ENCODE peak calls at places on chromosome 11, in four cellular contexts. One of them, this sample, is unnamed.

GRCh38 chr11:58774164-58774593 is 42.4 kb upstream of the GLYAT start:
- DNase-seq in K562: no peak
- DNase-seq in HepG2: no peak
- DNase-seq in HCT116: no peak
- DNase-seq in this sample: no peak

GRCh38 chr11:119774180-119774763 is 45.3 kb upstream of the NECTIN1 start:
- DNase-seq in K562: no peak
- DNase-seq in HCT116: no peak
- DNase-seq in HepG2: peak; percentile 16
- DNase-seq in this sample: no peak

GRCh38 chr11:5280582-5281102 is 10.9 kb upstream of the HBE1 start:
- DNase-seq in HepG2: peak; percentile 44
- DNase-seq in K562: peak; percentile 92
- DNase-seq in HCT116: peak; percentile 97
- DNase-seq in this sample: peak; percentile 100

GRCh38 chr11:75925785-75926164 is 110.8 kb downstream of the UVRAG start:
- DNase-seq in K562: no peak
- DNase-seq in HCT116: no peak
- DNase-seq in HepG2: no peak
- DNase-seq in this sample: no peak

GRCh38 chr11:118488480-118489109 is 38.7 kb upstream of the TTC36 start:
- DNase-seq in K562: peak; percentile 67
- DNase-seq in HCT116: peak; percentile 59
- DNase-seq in HepG2: peak; percentile 68
- DNase-seq in this sample: peak; percentile 59

GRCh38 chr11:122563761-122564160 is 91.8 kb upstream of the UBASH3B start:
- DNase-seq in HCT116: no peak
- DNase-seq in K562: no peak
- DNase-seq in HepG2: no peak
- DNase-seq in this sample: no peak

GRCh38 chr11:128511712-128512111 is 75.6 kb downstream of the ETS1 start:
- DNase-seq in HepG2: no peak
- DNase-seq in K562: no peak
- DNase-seq in HCT116: no peak
- DNase-seq in this sample: no peak

GRCh38 chr11:15711311-15711710 is 596.6 kb downstream of the INSC start:
- DNase-seq in HCT116: no peak
- DNase-seq in HepG2: no peak
- DNase-seq in K562: no peak
- DNase-seq in this sample: no peak

GRCh38 chr11:34330653-34331052 is 27.2 kb downstream of the ABTB2 start:
- DNase-seq in HCT116: no peak
- DNase-seq in K562: no peak
- DNase-seq in HepG2: no peak
- DNase-seq in this sample: no peak
- H3K4me3 ChIP-seq in HCT116: no peak overlapping the region
- H3K4me3 ChIP-seq in K562: no peak overlapping the region
- H3K4me3 ChIP-seq in HepG2: no peak overlapping the region
- H3K4me3 ChIP-seq in this sample: no peak overlapping the region

GRCh38 chr11:87462171-87462570 is 424.4 kb downstream of the TMEM135 start:
- DNase-seq in HepG2: no peak
- DNase-seq in K562: no peak
- DNase-seq in HCT116: no peak
- DNase-seq in this sample: no peak

GRCh38 chr11:87466228-87466627 is 428.5 kb downstream of the TMEM135 start:
- DNase-seq in HCT116: no peak
- DNase-seq in HepG2: no peak
- DNase-seq in K562: no peak
- DNase-seq in this sample: no peak

GRCh38 chr11:87460842-87461637 is 423.3 kb downstream of the TMEM135 start:
- DNase-seq in K562: no peak
- DNase-seq in HCT116: no peak
- DNase-seq in HepG2: no peak
- DNase-seq in this sample: no peak

GRCh38 chr11:87460269-87460668 is 422.5 kb downstream of the TMEM135 start:
- DNase-seq in K562: no peak
- DNase-seq in HCT116: no peak
- DNase-seq in HepG2: no peak
- DNase-seq in this sample: no peak

GRCh38 chr11:87463486-87464102 is 425.9 kb downstream of the TMEM135 start:
- DNase-seq in HCT116: peak; percentile 42
- DNase-seq in K562: peak; percentile 17
- DNase-seq in HepG2: peak; percentile 38
- DNase-seq in this sample: peak; percentile 17
- TF ChIP-seq CTCF in HCT116: peak; percentile 27
- TF ChIP-seq CTCF in K562: peak; percentile 56
- TF ChIP-seq CTCF in HepG2: peak; percentile 66
- TF ChIP-seq CTCF in this sample: peak; percentile 75

GRCh38 chr11:35030716-35031213 is 108.2 kb upstream of the CD44 start:
- DNase-seq in HepG2: no peak
- DNase-seq in HCT116: peak; percentile 87
- DNase-seq in K562: peak; percentile 54
- DNase-seq in this sample: peak; percentile 93
- TF ChIP-seq TCF7L2 in HepG2: no peak
- TF ChIP-seq TCF7L2 in HCT116: peak; percentile 26
- TF ChIP-seq TCF7L2 in K562: no peak
- TF ChIP-seq TCF7L2 in this sample: no peak

GRCh38 chr11:71283960-71284359 is 31.6 kb upstream of the SHANK2 start:
- DNase-seq in HCT116: no peak
- DNase-seq in HepG2: peak; percentile 62
- DNase-seq in K562: no peak
- DNase-seq in this sample: no peak
- H3K4me3 ChIP-seq in HCT116: no peak overlapping the region
- H3K4me3 ChIP-seq in HepG2: no peak overlapping the region
- H3K4me3 ChIP-seq in K562: no peak overlapping the region
- H3K4me3 ChIP-seq in this sample: no peak overlapping the region

GRCh38 chr11:21965221-21965620 is 227.7 kb upstream of the ANO5 start:
- DNase-seq in K562: no peak
- DNase-seq in HCT116: no peak
- DNase-seq in HepG2: no peak
- DNase-seq in this sample: no peak
- TF ChIP-seq CTCF in K562: no peak
- TF ChIP-seq CTCF in HCT116: no peak
- TF ChIP-seq CTCF in HepG2: no peak
- TF ChIP-seq CTCF in this sample: no peak

GRCh38 chr11:69101100-69101791 is 52.5 kb downstream of the TPCN2 start:
- DNase-seq in K562: peak; percentile 82
- DNase-seq in HepG2: peak; percentile 37
- DNase-seq in HCT116: peak; percentile 49
- DNase-seq in this sample: peak; percentile 67
- TF ChIP-seq TCF7L2 in K562: no peak
- TF ChIP-seq TCF7L2 in HepG2: no peak
- TF ChIP-seq TCF7L2 in HCT116: no peak
- TF ChIP-seq TCF7L2 in this sample: no peak

GRCh38 chr11:14275081-14275480 is 83.9 kb downstream of the RRAS2 start:
- DNase-seq in K562: no peak
- DNase-seq in HCT116: no peak
- DNase-seq in HepG2: no peak
- DNase-seq in this sample: no peak
- H3K4me3 ChIP-seq in K562: no peak overlapping the region
- H3K4me3 ChIP-seq in HCT116: no peak overlapping the region
- H3K4me3 ChIP-seq in HepG2: no peak overlapping the region
- H3K4me3 ChIP-seq in this sample: no peak overlapping the region

GRCh38 chr11:121153472-121153871 is 52.4 kb downstream of the TECTA start:
- DNase-seq in K562: no peak
- DNase-seq in HepG2: no peak
- DNase-seq in HCT116: no peak
- DNase-seq in this sample: no peak
- TF ChIP-seq CTCF in K562: peak; percentile 13
- TF ChIP-seq CTCF in HepG2: no peak
- TF ChIP-seq CTCF in HCT116: no peak
- TF ChIP-seq CTCF in this sample: peak; percentile 29

GRCh38 chr11:104256525-104256924 is 92.6 kb upstream of the PDGFD start:
- DNase-seq in HepG2: no peak
- DNase-seq in K562: no peak
- DNase-seq in HCT116: no peak
- DNase-seq in this sample: no peak
- TF ChIP-seq TCF7L2 in HepG2: no peak
- TF ChIP-seq TCF7L2 in K562: no peak
- TF ChIP-seq TCF7L2 in HCT116: no peak
- TF ChIP-seq TCF7L2 in this sample: no peak